ENCODE peak calls at places on chromosomes 4 and X, in four cellular contexts. M is breast epithelium, S is lower lobe of right lung, X is right atrium auricular region. L is an unnamed sample.

GRCh38 chr4:113961322-113961698 is 18.1 kb downstream of the ARSJ start:
- DNase-seq in M (no peak), S (no peak), X (no peak), L (no peak)

GRCh38 chr4:130955520-130955919 is 1859.6 kb downstream of the C4orf33 start:
- DNase-seq in M (no peak), S (no peak), X (no peak), L (no peak)

GRCh38 chrX:28659269-28659668 is 72.0 kb downstream of the IL1RAPL1 start:
- DNase-seq in M (no peak), S (no peak), X (no peak), L (no peak)

GRCh38 chr4:89298160-89298559 is 9.4 kb downstream of the GPRIN3 start:
- DNase-seq in M (no peak), S (no peak), X (no peak), L (no peak)

GRCh38 chrX:121000589-121000988 is 15.0 kb upstream of the CT47A1 start:
- DNase-seq in M (no peak), S (no peak), X (no peak), L (no peak)

GRCh38 chrX:111199505-111199904 is 70.8 kb downstream of the CAPN6 start:
- DNase-seq in M (no peak), S (no peak), X (no peak), L (no peak)

GRCh38 chrX:80430826-80431501 is 10.7 kb downstream of the TENT5D start:
- DNase-seq in M (no peak), S (no peak), X (no peak), L (no peak)

GRCh38 chrX:131792356-131792749 is 230.7 kb upstream of the STK26 start:
- DNase-seq in M (peak), S (no peak), X (peak), L (no peak)

GRCh38 chr4:52172166-52172565 is 121.1 kb downstream of the SPATA18 start:
- DNase-seq in M (no peak), S (no peak), X (no peak), L (no peak)

GRCh38 chr4:15250021-15250441 is 177.8 kb upstream of the C1QTNF7 start:
- DNase-seq in M (no peak), S (no peak), X (no peak), L (no peak)

GRCh38 chrX:3501833-3502535 is 155.5 kb upstream of the MXRA5 start:
- DNase-seq in M (peak), S (no peak), X (no peak), L (no peak)

GRCh38 chr4:42410446-42410845 is 13.2 kb downstream of the SHISA3 start:
- DNase-seq in M (no peak), S (no peak), X (no peak), L (no peak)

GRCh38 chrX:75655627-75656026 is 129.4 kb downstream of the MAGEE2 start:
- DNase-seq in M (no peak), S (no peak), X (no peak), L (no peak)

GRCh38 chrX:12210196-12210815 is 72.0 kb downstream of the FRMPD4 start:
- DNase-seq in M (no peak), S (no peak), X (no peak), L (no peak)

GRCh38 chrX:25034889-25035288 is 19.1 kb upstream of the ARX start:
- DNase-seq in M (no peak), S (no peak), X (no peak), L (no peak)

GRCh38 chr4:169372791-169373190 is 102.0 kb upstream of the SH3RF1 start:
- DNase-seq in M (no peak), S (no peak), X (no peak), L (no peak)

GRCh38 chr4:152220201-152220666 is 315.7 kb downstream of the FBXW7 start:
- DNase-seq in M (no peak), S (no peak), X (no peak), L (no peak)

GRCh38 chrX:13177921-13178320 is 133.5 kb upstream of the FAM9C start:
- DNase-seq in M (no peak), S (no peak), X (no peak), L (no peak)

GRCh38 chr4:125085-125820 is 952 bp downstream of the ZNF718 start:
- DNase-seq in M (peak), S (peak), X (peak), L (no peak)

GRCh38 chr4:177380730-177381287 is 61.4 kb downstream of the AGA start:
- DNase-seq in M (no peak), S (no peak), X (no peak), L (no peak)

GRCh38 chr4:74168841-74169240 is 10.9 kb downstream of the MTHFD2L start:
- DNase-seq in M (no peak), S (no peak), X (no peak), L (no peak)

GRCh38 chr4:173178144-173178543 is 9.5 kb downstream of the GALNT7 start:
- DNase-seq in M (no peak), S (no peak), X (no peak), L (no peak)

GRCh38 chr4:109494538-109494937 is 60.9 kb downstream of the SEC24B start:
- DNase-seq in M (no peak), S (no peak), X (no peak), L (no peak)

GRCh38 chrX:53313746-53314105 is 32.3 kb upstream of the IQSEC2 start:
- DNase-seq in M (no peak), S (no peak), X (no peak), L (no peak)

GRCh38 chrX:57070185-57070984 is 51.0 kb downstream of the SPIN2B start:
- DNase-seq in M (no peak), S (no peak), X (no peak), L (no peak)

GRCh38 chr4:9927317-9928007 is 93.8 kb downstream of the SLC2A9 start:
- DNase-seq in M (no peak), S (no peak), X (no peak), L (no peak)

GRCh38 chr4:9923195-9923812 is 98.0 kb downstream of the SLC2A9 start:
- DNase-seq in M (no peak), S (no peak), X (no peak), L (no peak)

GRCh38 chr4:9924750-9925149 is 96.5 kb downstream of the SLC2A9 start:
- DNase-seq in M (no peak), S (no peak), X (no peak), L (no peak)

GRCh38 chr4:9925750-9926439 is 95.4 kb downstream of the SLC2A9 start:
- DNase-seq in M (no peak), S (no peak), X (no peak), L (no peak)

DNA sequence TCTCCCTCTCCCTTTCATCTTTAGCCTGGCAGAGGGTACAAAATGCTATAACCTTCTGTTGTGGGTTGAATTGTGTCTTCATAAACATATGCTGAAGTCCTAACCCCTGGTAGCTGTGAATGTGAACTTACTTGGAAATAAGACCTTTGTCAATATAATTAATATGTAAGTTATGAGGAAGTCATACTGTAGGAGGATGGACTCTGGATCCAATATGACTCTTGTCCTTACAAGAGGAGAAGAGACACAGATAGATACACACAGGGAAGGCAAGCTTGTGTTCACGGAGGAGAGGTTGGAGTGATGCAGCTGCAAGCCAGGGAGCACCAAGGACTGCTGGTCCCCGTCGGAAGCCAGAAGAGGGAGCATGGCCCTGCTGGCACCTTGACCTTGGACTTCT is 94.7 kb downstream of the SLC2A9 start:
- DNase-seq in M (no peak), S (no peak), X (no peak), L (no peak)
- TF ChIP-seq CTCF in M (no peak), S (no peak), X (no peak), L (no peak)

GRCh38 chrX:23634181-23634580 is 33.1 kb upstream of the PRDX4 start:
- DNase-seq in M (no peak), S (no peak), X (no peak), L (no peak)
- TF ChIP-seq CTCF in M (no peak), S (no peak), X (no peak), L (no peak)

GRCh38 chr4:36687681-36688080 is 406.3 kb downstream of the DTHD1 start:
- DNase-seq in M (no peak), S (no peak), X (no peak), L (no peak)
- TF ChIP-seq CTCF in M (no peak), S (no peak), X (no peak), L (no peak)

GRCh38 chrX:47648376-47648775 is 2.0 kb downstream of the ELK1 start:
- DNase-seq in M (no peak), S (no peak), X (no peak), L (no peak)

GRCh38 chrX:47645530-47645929 is 4.8 kb downstream of the ELK1 start:
- DNase-seq in M (no peak), S (no peak), X (no peak), L (no peak)

GRCh38 chrX:47646636-47647035 is 3.7 kb downstream of the ELK1 start:
- DNase-seq in M (no peak), S (no peak), X (no peak), L (no peak)

GRCh38 chrX:47644557-47645091 is 5.7 kb downstream of the ELK1 start:
- DNase-seq in M (no peak), S (no peak), X (no peak), L (no peak)

GRCh38 chrX:47643926-47644325 is 6.4 kb downstream of the ELK1 start:
- DNase-seq in M (no peak), S (no peak), X (no peak), L (no peak)
- TF ChIP-seq CTCF in M (no peak), S (peak), X (peak), L (no peak)

DNA sequence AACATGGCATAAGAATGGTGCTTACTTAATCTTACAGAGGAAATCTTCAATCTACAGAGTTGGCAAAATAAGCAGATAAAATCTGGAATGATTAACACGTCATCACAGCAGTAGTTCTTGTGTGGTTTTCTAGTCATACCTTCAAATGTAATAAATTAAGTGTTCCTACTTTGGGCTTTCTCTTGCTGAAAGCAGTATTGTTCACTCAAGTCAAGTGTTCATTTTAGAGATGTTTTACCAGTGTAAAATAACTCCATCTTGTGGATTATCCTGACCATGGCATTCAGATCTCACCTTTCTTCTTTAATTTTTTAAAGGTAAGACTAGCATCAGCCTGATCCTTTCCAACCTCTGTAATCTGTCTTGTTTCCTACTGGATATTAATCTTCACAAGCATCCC is 72.9 kb downstream of the ADAMTS3 start:
- DNase-seq in M (no peak), S (no peak), X (no peak), L (no peak)
- TF ChIP-seq CTCF in M (no peak), S (no peak), X (no peak), L (no peak)

GRCh38 chrX:107025538-107025937 is 25.5 kb upstream of the MORC4 start:
- DNase-seq in M (no peak), S (no peak), X (no peak), L (no peak)
- TF ChIP-seq CTCF in M (no peak), S (peak), X (peak), L (peak)

L was measured in CD4-positive, alpha-beta T cell.